ENCODE peak calls at places on chromosome 13, in seven cellular contexts. B is ovary, U is suprapubic skin, A is tibial nerve, V is HepG2, M is stomach, Y is upper lobe of left lung. W is an unnamed sample.

GRCh38 chr13:114002009-114002544 is 28.2 kb upstream of the C13orf46 start:
- DNase-seq in B (no peak), V (no peak), U (no peak), Y (no peak), A (no peak), M (peak), W (no peak)

GRCh38 chr13:113952151-113952982 is 21.5 kb downstream of the C13orf46 start:
- DNase-seq in Y (no peak), B (no peak), U (peak), A (no peak), V (no peak), M (no peak), W (no peak)

GRCh38 chr13:109647046-109647445 is 139.3 kb downstream of the IRS2 start:
- DNase-seq in Y (no peak), V (no peak), U (no peak), M (no peak), B (no peak), A (no peak), W (no peak)

GRCh38 chr13:52850396-52851152 is 2.1 kb upstream of the PCDH8 start:
- DNase-seq in V (peak), Y (peak), B (peak), U (no peak), M (peak), A (peak), W (no peak)

GRCh38 chr13:46983881-46984280 is 87.0 kb upstream of the HTR2A start:
- DNase-seq in A (no peak), M (no peak), B (no peak), V (peak), U (no peak), Y (no peak), W (no peak)

GRCh38 chr13:85194482-85194881 is 604.7 kb downstream of the SLITRK6 start:
- DNase-seq in U (no peak), A (no peak), M (no peak), B (no peak), Y (no peak), V (no peak), W (no peak)

GRCh38 chr13:43805071-43805468 is 18.3 kb upstream of the ENOX1 start:
- DNase-seq in A (no peak), V (peak), B (no peak), M (no peak), U (no peak), Y (no peak), W (no peak)

GRCh38 chr13:20182231-20182846 is 10.4 kb downstream of the GJB2 start:
- DNase-seq in B (no peak), U (no peak), A (no peak), Y (peak), V (peak), M (peak), W (no peak)

GRCh38 chr13:94268661-94269060 is 210.8 kb downstream of the DCT start:
- DNase-seq in U (no peak), Y (no peak), A (no peak), B (no peak), M (no peak), V (no peak), W (no peak)

GRCh38 chr13:98801626-98802418 is 49.4 kb upstream of the SLC15A1 start:
- DNase-seq in Y (no peak), V (no peak), B (no peak), U (no peak), A (no peak), M (no peak), W (no peak)

GRCh38 chr13:55359067-55359466 is 1781.7 kb upstream of the PRR20A start:
- DNase-seq in V (no peak), A (no peak), B (no peak), Y (no peak), U (no peak), M (no peak), W (no peak)

GRCh38 chr13:113962386-113962785 is 11.5 kb downstream of the C13orf46 start:
- DNase-seq in M (no peak), Y (no peak), B (no peak), V (no peak), U (peak), A (no peak), W (no peak)

GRCh38 chr13:75818181-75819110 is 182.3 kb downstream of the LMO7 start:
- DNase-seq in A (no peak), M (no peak), U (no peak), B (no peak), V (no peak), Y (no peak), W (no peak)

GRCh38 chr13:48476215-48476614 is 56.7 kb downstream of the RCBTB2 start:
- DNase-seq in U (no peak), B (no peak), M (no peak), A (no peak), V (no peak), Y (no peak), W (no peak)

GRCh38 chr13:109945206-109945960 is 159.0 kb upstream of the IRS2 start:
- DNase-seq in Y (no peak), A (no peak), U (no peak), B (no peak), M (no peak), V (no peak), W (peak)

GRCh38 chr13:59690857-59691500 is 472.7 kb downstream of the DIAPH3 start:
- DNase-seq in V (peak), Y (no peak), B (no peak), M (no peak), A (no peak), U (no peak), W (no peak)

GRCh38 chr13:62357887-62358645 is 942.4 kb upstream of the PCDH20 start:
- DNase-seq in B (no peak), M (no peak), Y (no peak), U (no peak), V (peak), A (no peak), W (no peak)

GRCh38 chr13:54768214-54768613 is 1739.6 kb downstream of the OLFM4 start:
- DNase-seq in Y (no peak), A (no peak), U (no peak), B (no peak), M (no peak), V (no peak), W (no peak)

GRCh38 chr13:76792680-76793334 is 93.4 kb downstream of the KCTD12 start:
- DNase-seq in B (peak), A (no peak), Y (peak), V (no peak), U (no peak), M (no peak), W (no peak)

GRCh38 chr13:44425041-44425814 is 51.6 kb downstream of the SERP2 start:
- DNase-seq in U (no peak), B (no peak), M (no peak), V (no peak), A (no peak), Y (no peak), W (peak)

GRCh38 chr13:51714663-51715168 is 89.2 kb downstream of the DHRS12 start:
- DNase-seq in U (no peak), V (no peak), M (no peak), Y (no peak), A (no peak), B (no peak), W (peak)

GRCh38 chr13:51910508-51910907 is 48.7 kb downstream of the CCDC70 start:
- DNase-seq in Y (no peak), A (no peak), V (no peak), U (no peak), B (no peak), M (no peak), W (no peak)

GRCh38 chr13:31945202-31945978 is 86.2 kb upstream of the FRY start:
- DNase-seq in M (peak), U (peak), B (no peak), Y (peak), A (peak), V (no peak), W (no peak)
- TF ChIP-seq POLR2A in M (no peak), U (no peak), B (no peak), Y (no peak), A (no peak), V (no peak), W (no peak)

DNA sequence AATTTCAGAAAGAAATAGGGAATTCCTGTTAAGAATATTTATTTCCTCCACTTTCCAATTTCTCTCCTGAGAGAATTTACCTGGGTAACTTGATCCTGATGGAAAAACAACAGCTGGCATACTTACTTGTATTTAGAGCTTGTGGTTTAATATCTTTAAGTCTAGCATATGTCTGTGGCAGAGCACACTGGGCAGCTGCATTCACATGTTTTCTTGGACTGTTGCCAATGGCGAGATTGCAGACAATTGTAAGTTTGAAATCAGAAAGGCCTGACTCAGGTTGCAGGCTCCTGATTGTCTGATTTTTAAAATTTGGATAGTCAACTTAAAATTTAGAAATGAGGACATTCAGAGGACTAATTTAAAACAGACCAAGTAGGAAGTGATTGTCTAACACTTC is 66.9 kb downstream of the NHLRC3 start:
- DNase-seq in V (no peak), U (no peak), B (no peak), Y (no peak), A (no peak), M (no peak), W (no peak)
- TF ChIP-seq EP300 in V (no peak), U (no peak), B (no peak), Y (no peak), A (no peak), M (no peak), W (no peak)

GRCh38 chr13:29595380-29596063 is at the start of gene SLC7A1:
- DNase-seq in B (peak), Y (peak), A (peak), M (peak), V (peak), U (peak), W (peak)
- TF ChIP-seq POLR2A in B (no peak), Y (no peak), A (peak), M (no peak), V (peak), U (no peak), W (no peak)

DNA sequence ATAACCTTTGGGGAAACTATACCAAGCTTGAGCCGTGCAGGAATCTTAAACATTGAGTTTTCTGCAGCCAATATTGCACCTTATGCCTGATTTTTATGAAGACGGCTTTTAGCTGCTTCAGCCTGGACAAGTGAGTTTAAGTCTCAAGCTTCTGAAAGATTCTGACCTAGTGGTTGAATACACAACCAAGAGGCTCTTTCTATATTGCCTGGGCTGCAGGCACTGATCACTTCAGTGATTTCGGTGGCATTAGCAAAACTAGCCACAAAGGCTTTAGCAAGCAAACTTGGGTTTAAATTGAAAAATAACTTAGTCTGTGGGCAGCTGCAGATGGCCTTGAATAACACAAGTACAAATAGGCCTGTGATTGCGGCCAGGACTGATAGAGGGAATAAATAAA is 29.3 kb upstream of the RFXAP start:
- DNase-seq in V (no peak), M (no peak), B (no peak), A (no peak), U (no peak), Y (no peak), W (peak)
- TF ChIP-seq EP300 in V (no peak), M (no peak), B (no peak), A (no peak), U (no peak), Y (no peak), W (no peak)

DNA sequence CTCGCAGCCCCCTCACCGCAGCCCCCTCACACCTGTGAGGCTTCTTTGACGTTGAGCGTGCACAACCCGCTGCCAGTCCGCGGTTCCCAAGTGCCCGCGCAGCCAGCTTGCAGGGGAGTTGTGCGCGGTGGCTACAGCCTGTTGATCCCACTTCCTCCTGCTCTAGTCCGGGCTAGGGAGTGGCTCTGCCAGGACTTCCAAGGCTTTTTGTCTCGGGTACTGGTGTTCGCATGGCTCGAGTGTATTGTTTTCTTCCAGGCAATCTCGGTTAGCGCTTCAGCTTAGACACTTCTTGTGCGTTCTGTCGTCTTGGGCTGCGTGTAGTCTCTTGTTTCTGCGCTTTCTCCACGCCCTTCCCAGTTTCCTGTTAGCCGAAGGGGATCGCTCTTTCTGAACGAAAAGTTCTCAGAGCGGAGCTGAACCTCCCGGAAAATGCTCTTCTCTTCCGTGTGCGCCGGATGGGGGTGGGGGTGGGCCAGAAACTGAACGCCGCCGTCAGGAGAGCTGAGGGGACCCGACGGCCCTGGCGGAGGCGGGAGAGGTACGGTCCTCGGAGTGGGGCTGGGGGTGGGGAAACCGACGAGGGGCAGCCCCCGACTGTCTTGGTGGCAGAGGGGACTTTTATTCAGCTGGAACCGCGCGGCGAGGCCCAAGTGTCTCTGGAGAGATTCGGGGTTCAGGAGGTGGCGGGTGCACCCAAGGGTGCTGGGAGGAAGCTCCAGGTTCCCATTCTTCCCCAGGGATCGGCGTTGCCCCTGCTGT is 706 bp upstream of the DGKH start:
- DNase-seq in Y (peak), U (peak), B (peak), V (no peak), A (no peak), M (peak), W (no peak)
- TF ChIP-seq POLR2A in Y (no peak), U (no peak), B (no peak), V (no peak), A (no peak), M (no peak), W (peak)

GRCh38 chr13:97109841-97110492 is 112.2 kb upstream of the MBNL2 start:
- DNase-seq in U (peak), M (peak), B (peak), A (peak), Y (peak), V (peak), W (peak)
- TF ChIP-seq EP300 in U (no peak), M (no peak), B (peak), A (peak), Y (no peak), V (no peak), W (no peak)

GRCh38 chr13:25659091-25659502 is 287.3 kb downstream of the ATP8A2 start:
- DNase-seq in M (peak), Y (no peak), U (no peak), A (no peak), B (no peak), V (no peak), W (no peak)

GRCh38 chr13:25662516-25662915 is 290.7 kb downstream of the ATP8A2 start:
- DNase-seq in U (no peak), M (no peak), A (no peak), V (no peak), B (no peak), Y (no peak), W (no peak)

GRCh38 chr13:25657062-25657588 is 285.4 kb downstream of the ATP8A2 start:
- DNase-seq in Y (no peak), B (no peak), U (no peak), M (no peak), V (no peak), A (no peak), W (no peak)

GRCh38 chr13:25660996-25661395 is 289.2 kb downstream of the ATP8A2 start:
- DNase-seq in V (no peak), A (no peak), M (no peak), B (no peak), Y (no peak), U (no peak), W (no peak)
- TF ChIP-seq POLR2A in V (no peak), A (no peak), M (no peak), B (no peak), Y (no peak), U (no peak), W (no peak)

DNA sequence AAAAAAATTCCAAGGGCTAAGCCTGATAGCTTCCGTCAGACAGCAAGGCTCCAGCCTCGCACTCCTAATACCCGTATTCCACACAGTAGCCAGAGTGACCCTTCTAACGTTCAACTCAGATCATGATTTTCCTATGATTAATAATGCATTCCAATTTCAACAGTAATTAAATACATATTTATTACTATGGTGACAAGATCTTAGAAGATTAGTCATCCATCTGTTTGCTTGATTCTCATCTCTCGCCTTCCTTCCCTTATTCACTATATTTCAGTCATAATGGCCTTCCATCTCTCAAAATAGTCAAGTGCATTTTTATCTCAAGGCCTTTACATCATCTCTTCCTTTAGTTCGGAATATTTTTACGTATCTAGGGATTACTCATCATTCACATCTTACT is 621.2 kb upstream of the SPRY2 start:
- DNase-seq in Y (no peak), A (no peak), U (no peak), B (no peak), M (no peak), V (no peak), W (no peak)
- TF ChIP-seq EP300 in Y (no peak), A (no peak), U (no peak), B (no peak), M (no peak), V (no peak), W (no peak)

DNA sequence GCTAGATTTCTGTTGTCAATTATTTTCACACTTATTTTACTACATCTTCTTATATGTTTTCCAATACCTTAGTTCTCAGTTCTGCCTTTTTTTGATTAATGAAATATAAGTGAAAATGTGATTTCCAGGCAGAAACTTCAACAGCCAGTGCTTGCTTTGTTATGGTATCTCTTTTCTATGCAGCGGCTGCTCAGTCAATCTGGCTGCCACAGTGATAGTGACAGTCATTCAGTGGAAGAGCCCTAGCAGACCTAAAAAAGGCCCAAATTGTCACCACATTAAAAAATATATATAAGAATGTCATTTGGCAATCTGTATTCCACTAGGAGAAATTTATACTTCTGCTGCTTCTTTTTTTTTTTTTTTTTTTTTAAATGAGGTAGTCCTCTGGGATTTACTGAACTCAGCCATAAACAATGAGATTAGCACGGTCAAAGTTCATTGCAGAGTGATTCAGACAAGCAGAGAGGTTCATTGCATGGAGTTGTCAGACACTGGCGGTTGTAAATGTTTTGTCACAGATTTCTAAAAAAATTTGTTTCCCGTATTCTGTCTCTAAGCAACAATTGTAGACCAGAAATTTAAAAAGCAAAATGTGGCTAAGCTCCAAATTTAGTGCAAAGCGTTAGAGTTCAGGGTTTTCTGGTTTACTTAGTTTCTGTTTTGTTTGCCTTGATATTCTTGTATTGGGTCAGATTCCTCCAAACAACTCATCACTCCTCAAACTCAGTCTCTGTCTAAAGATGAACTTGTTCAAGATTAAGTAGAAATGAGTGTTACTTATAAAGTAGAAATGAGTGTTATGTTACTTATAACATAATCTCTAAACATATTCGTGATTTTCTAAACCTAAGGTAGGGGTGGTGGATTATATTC is 94.7 kb upstream of the PRR20A start:
- DNase-seq in A (no peak), B (no peak), M (no peak), V (no peak), U (no peak), Y (no peak), W (no peak)
- TF ChIP-seq POLR2A in A (no peak), B (no peak), M (no peak), V (no peak), U (no peak), Y (no peak), W (no peak)

GRCh38 chr13:57557979-57558529 is 73.5 kb upstream of the PCDH17 start:
- DNase-seq in A (no peak), V (peak), Y (no peak), B (no peak), U (no peak), M (no peak), W (no peak)
- TF ChIP-seq EP300 in A (no peak), V (no peak), Y (no peak), B (no peak), U (no peak), M (no peak), W (no peak)

W was measured in esophagus muscularis mucosa.